ENCODE peak calls at places on chromosome 4, in five cellular contexts. O is Calu3, W is right atrium auricular region, Y is memory B cell, V is trophoblast cell. S is an unnamed sample.

GRCh38 chr4:89562715-89563114 is 255.1 kb upstream of the GPRIN3 start:
- DNase-seq in O (no peak), W (no peak), Y (no peak), V (no peak), S (no peak)

GRCh38 chr4:99945718-99946345 is 586 bp downstream of the DNAJB14 start:
- DNase-seq in O (no peak), W (no peak), Y (no peak), V (peak), S (no peak)

GRCh38 chr4:113080624-113081023 is 31.2 kb downstream of the ANK2 start:
- DNase-seq in O (no peak), W (no peak), Y (no peak), V (no peak), S (no peak)

GRCh38 chr4:6986067-6986780 is 56.9 kb upstream of the TADA2B start:
- DNase-seq in O (peak), W (peak), Y (no peak), V (peak), S (no peak)

GRCh38 chr4:17554568-17554967 is 22.4 kb upstream of the LAP3 start:
- DNase-seq in O (no peak), W (no peak), Y (no peak), V (no peak), S (no peak)

GRCh38 chr4:169270156-169270809 is 473 bp downstream of the SH3RF1 start:
- DNase-seq in O (peak), W (peak), Y (peak), V (peak), S (no peak)

GRCh38 chr4:82643994-82644730 is 82.4 kb upstream of the TMEM150C start:
- DNase-seq in O (no peak), W (no peak), Y (no peak), V (no peak), S (peak)

GRCh38 chr4:2289955-2290333 is 28.0 kb upstream of the MXD4 start:
- DNase-seq in O (no peak), W (no peak), Y (no peak), V (peak), S (no peak)

GRCh38 chr4:17614416-17615299 is at the start of gene MED28:
- DNase-seq in O (peak), W (peak), Y (peak), V (peak), S (peak)

GRCh38 chr4:845233-845835 is 19.4 kb upstream of the CPLX1 start:
- DNase-seq in O (no peak), W (no peak), Y (no peak), V (no peak), S (no peak)

GRCh38 chr4:80361329-80361900 is 25.9 kb downstream of the CFAP299 start:
- DNase-seq in O (no peak), W (no peak), Y (peak), V (peak), S (no peak)

GRCh38 chr4:175641053-175641452 is 171.0 kb downstream of the GPM6A start:
- DNase-seq in O (no peak), W (no peak), Y (no peak), V (no peak), S (no peak)